ENCODE peak calls at places on chromosomes 2 and 18, in seven cellular contexts. D is aorta, V is gastrocnemius medialis, P is endothelial cell of umbilical vein, W is dorsolateral prefrontal cortex, B is A549, M is epithelial cell of prostate. L is an unnamed sample.

GRCh38 chr2:36343601-36344000 is 12.0 kb upstream of the CRIM1 start:
- DNase-seq in D (no peak), P (no peak), M (no peak), B (no peak), W (no peak), V (no peak), L (no peak)

GRCh38 chr2:216713691-216714411 is 18.5 kb upstream of the IGFBP5 start:
- DNase-seq in W (no peak), M (peak), P (no peak), D (peak), B (peak), V (no peak), L (peak)

GRCh38 chr18:32910694-32911296 is 138.0 kb upstream of the KLHL14 start:
- DNase-seq in V (no peak), M (no peak), D (no peak), W (no peak), P (no peak), B (no peak), L (no peak)

GRCh38 chr2:176118606-176119370 is 2.2 kb downstream of the HOXD10 start:
- DNase-seq in B (peak), M (no peak), V (no peak), D (no peak), W (no peak), P (peak), L (no peak)

GRCh38 chr18:61742555-61743429 is 150.0 kb downstream of the RNF152 start:
- DNase-seq in V (peak), B (no peak), D (peak), W (no peak), M (no peak), P (no peak), L (no peak)

GRCh38 chr2:232545511-232546375 is 4.6 kb downstream of the TIGD1 start:
- DNase-seq in W (no peak), M (no peak), D (peak), B (no peak), P (no peak), V (no peak), L (no peak)

GRCh38 chr2:177172034-177172880 is 40.3 kb upstream of the HNRNPA3 start:
- DNase-seq in V (no peak), P (peak), D (no peak), B (peak), M (no peak), W (no peak), L (peak)

GRCh38 chr2:309148-309969 is 21.5 kb upstream of the ALKAL2 start:
- DNase-seq in D (no peak), V (no peak), P (no peak), W (no peak), B (no peak), M (no peak), L (no peak)

GRCh38 chr18:48100712-48101165 is 170.3 kb upstream of the SMAD2 start:
- DNase-seq in B (no peak), W (no peak), P (no peak), V (no peak), M (no peak), D (no peak), L (no peak)

GRCh38 chr2:196284901-196285589 is 113.7 kb upstream of the STK17B start:
- DNase-seq in B (no peak), P (peak), M (no peak), W (no peak), V (no peak), D (no peak), L (no peak)

GRCh38 chr2:26670931-26671460 is 21.5 kb upstream of the KCNK3 start:
- DNase-seq in M (no peak), P (no peak), D (peak), B (no peak), V (no peak), W (no peak), L (no peak)

GRCh38 chr2:99448556-99448955 is 41.3 kb downstream of the REV1 start:
- DNase-seq in D (no peak), B (no peak), M (peak), V (no peak), W (no peak), P (peak), L (peak)

GRCh38 chr2:201630577-201630976 is 12.7 kb downstream of the TMEM237 start:
- DNase-seq in B (no peak), V (no peak), P (no peak), M (no peak), D (no peak), W (no peak), L (no peak)

GRCh38 chr2:226655871-226656270 is 143.7 kb downstream of the IRS1 start:
- DNase-seq in D (no peak), P (no peak), B (peak), W (no peak), M (no peak), V (no peak), L (no peak)

GRCh38 chr2:157809212-157809611 is 66.9 kb downstream of the ACVR1 start:
- DNase-seq in M (no peak), W (no peak), P (peak), B (no peak), D (no peak), V (no peak), L (no peak)

GRCh38 chr2:37454851-37455762 is 110.7 kb downstream of the QPCT start:
- DNase-seq in V (no peak), P (peak), D (no peak), B (no peak), W (no peak), M (no peak), L (no peak)

GRCh38 chr2:101520246-101520645 is 45.3 kb upstream of the RFX8 start:
- DNase-seq in M (no peak), D (no peak), P (peak), B (no peak), W (no peak), V (no peak), L (peak)

GRCh38 chr18:48135436-48135966 is 205.0 kb upstream of the SMAD2 start:
- DNase-seq in W (no peak), D (no peak), B (no peak), P (no peak), M (no peak), V (no peak), L (no peak)

GRCh38 chr2:82199493-82199852 is 1894.9 kb upstream of the LRRTM1 start:
- DNase-seq in V (no peak), B (no peak), D (no peak), M (no peak), P (no peak), W (no peak), L (no peak)

GRCh38 chr18:72811047-72811446 is 56.7 kb downstream of the NETO1 start:
- DNase-seq in B (no peak), M (no peak), V (no peak), D (no peak), W (no peak), P (no peak), L (no peak)

GRCh38 chr2:45822272-45822630 is 170.8 kb downstream of the PRKCE start:
- DNase-seq in P (no peak), B (no peak), V (peak), W (no peak), M (no peak), D (no peak), L (no peak)

GRCh38 chr2:104766683-104767082 is 87.2 kb upstream of the POU3F3 start:
- DNase-seq in W (no peak), B (no peak), V (no peak), P (no peak), M (no peak), D (no peak), L (no peak)

GRCh38 chr2:172465417-172466334 is 38.3 kb downstream of the ITGA6 start:
- DNase-seq in M (no peak), B (peak), D (peak), P (peak), V (peak), W (peak), L (peak)

GRCh38 chr2:212777020-212777491 is 238.5 kb upstream of the ERBB4 start:
- DNase-seq in D (no peak), P (peak), M (no peak), B (peak), W (no peak), V (no peak), L (peak)

GRCh38 chr2:135799738-135800137 is 37.2 kb downstream of the LCT start:
- DNase-seq in B (peak), W (no peak), V (no peak), D (no peak), P (no peak), M (no peak), L (no peak)

GRCh38 chr18:13147146-13147545 is 71.4 kb upstream of the LDLRAD4 start:
- DNase-seq in M (no peak), D (no peak), W (no peak), P (no peak), B (no peak), V (no peak), L (no peak)

GRCh38 chr2:152089238-152089637 is 9.6 kb downstream of the CACNB4 start:
- DNase-seq in P (no peak), W (no peak), B (no peak), V (no peak), M (no peak), D (no peak), L (no peak)

GRCh38 chr18:3294435-3295080 is 32.6 kb downstream of the MYL12B start:
- DNase-seq in B (no peak), D (no peak), M (no peak), V (no peak), P (no peak), W (no peak), L (no peak)

GRCh38 chr2:91477731-91478672 is 2786.5 kb downstream of the RPIA start:
- DNase-seq in W (no peak), V (no peak), D (peak), P (peak), M (no peak), B (no peak), L (peak)

GRCh38 chr2:753123-753522 is 75.9 kb upstream of the TMEM18 start:
- DNase-seq in V (no peak), D (no peak), P (no peak), M (no peak), B (no peak), W (no peak), L (no peak)

GRCh38 chr18:79123948-79124347 is 54.8 kb downstream of the ATP9B start:
- DNase-seq in P (no peak), W (no peak), M (no peak), V (no peak), B (no peak), D (no peak), L (no peak)

GRCh38 chr18:62596145-62597005 is 73.5 kb downstream of the ZCCHC2 start:
- DNase-seq in B (no peak), D (no peak), P (no peak), M (no peak), W (no peak), V (no peak), L (no peak)

GRCh38 chr2:155930312-155930711 is 402.2 kb downstream of the NR4A2 start:
- DNase-seq in P (no peak), M (no peak), W (no peak), D (no peak), V (no peak), B (no peak), L (no peak)

GRCh38 chr18:58045265-58046086 is 1.4 kb downstream of the NEDD4L start:
- DNase-seq in W (no peak), D (peak), V (no peak), P (peak), B (peak), M (no peak), L (peak)

GRCh38 chr2:26807788-26808460 is 22.1 kb downstream of the CENPA start:
- DNase-seq in M (no peak), P (no peak), B (no peak), W (no peak), V (no peak), D (no peak), L (no peak)

GRCh38 chr2:231743376-231744116 is 35.2 kb downstream of the PTMA start:
- DNase-seq in P (no peak), B (no peak), W (no peak), V (no peak), M (no peak), D (no peak), L (no peak)

GRCh38 chr2:48767330-48767729 is 11.8 kb upstream of the LHCGR start:
- DNase-seq in B (no peak), D (no peak), V (no peak), W (no peak), M (no peak), P (no peak), L (no peak)

GRCh38 chr18:70046796-70047195 is 99.1 kb upstream of the CD226 start:
- DNase-seq in D (no peak), V (no peak), B (no peak), P (no peak), W (no peak), M (no peak), L (no peak)
- H3K27ac ChIP-seq in D (no peak), V (no peak), B (peak), P (no peak), W (no peak), M (peak), L (peak)

GRCh38 chr2:11753886-11754704 is 7.7 kb downstream of the LPIN1 start:
- DNase-seq in M (peak), D (no peak), P (peak), B (peak), W (no peak), V (peak), L (peak)
- H3K27ac ChIP-seq in M (peak), D (no peak), P (peak), B (peak), W (no peak), V (peak), L (peak)

GRCh38 chr18:473687-474265 is 26.7 kb downstream of the COLEC12 start:
- DNase-seq in V (no peak), B (no peak), W (no peak), P (no peak), M (no peak), D (no peak), L (no peak)

GRCh38 chr18:474416-474815 is 26.1 kb downstream of the COLEC12 start:
- DNase-seq in W (no peak), V (no peak), P (no peak), B (no peak), M (no peak), D (no peak), L (no peak)

GRCh38 chr18:476368-476767 is 24.1 kb downstream of the COLEC12 start:
- DNase-seq in B (no peak), D (no peak), V (no peak), M (no peak), P (no peak), W (no peak), L (no peak)

GRCh38 chr18:477565-477964 is 22.9 kb downstream of the COLEC12 start:
- DNase-seq in W (no peak), M (no peak), B (peak), P (no peak), V (no peak), D (no peak), L (peak)

DNA sequence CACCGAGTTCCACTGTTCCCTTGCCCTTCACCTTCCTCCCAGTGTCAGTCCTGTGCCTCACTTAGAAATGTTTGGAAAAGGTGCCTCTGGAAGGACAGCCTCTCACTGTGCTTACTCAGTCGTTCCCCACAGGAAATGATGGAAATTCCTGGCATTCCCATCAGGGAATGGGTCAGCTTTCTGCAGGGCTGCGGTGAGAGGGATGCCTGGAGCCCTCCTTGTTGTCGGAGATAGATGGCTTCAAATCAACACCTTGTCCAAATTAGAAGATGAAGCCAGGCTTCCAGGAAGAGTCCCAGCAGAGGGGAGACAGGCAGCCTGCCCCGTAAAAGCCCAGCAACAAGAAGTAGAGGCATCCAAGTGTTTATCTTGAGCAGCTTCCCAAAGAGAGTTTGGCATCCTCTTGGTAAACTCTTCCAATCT is 25.3 kb downstream of the COLEC12 start:
- DNase-seq in D (no peak), W (no peak), M (no peak), V (no peak), B (no peak), P (peak), L (peak)
- H3K27ac ChIP-seq in D (no peak), W (no peak), M (no peak), V (no peak), B (peak), P (peak), L (no peak)

GRCh38 chr2:64453710-64454315 is at the start of gene LGALSL:
- DNase-seq in W (peak), V (peak), M (no peak), D (peak), B (peak), P (peak), L (peak)

GRCh38 chr2:64448069-64448468 is 5.9 kb upstream of the LGALSL start:
- DNase-seq in D (no peak), P (no peak), W (no peak), B (no peak), V (no peak), M (no peak), L (no peak)

GRCh38 chr2:64447317-64448060 is 6.5 kb upstream of the LGALSL start:
- DNase-seq in W (no peak), P (no peak), M (no peak), D (no peak), B (no peak), V (no peak), L (no peak)

GRCh38 chr2:64454316-64455030 is 511 bp downstream of the LGALSL start:
- DNase-seq in B (peak), P (peak), W (peak), M (no peak), V (peak), D (peak), L (peak)

DNA sequence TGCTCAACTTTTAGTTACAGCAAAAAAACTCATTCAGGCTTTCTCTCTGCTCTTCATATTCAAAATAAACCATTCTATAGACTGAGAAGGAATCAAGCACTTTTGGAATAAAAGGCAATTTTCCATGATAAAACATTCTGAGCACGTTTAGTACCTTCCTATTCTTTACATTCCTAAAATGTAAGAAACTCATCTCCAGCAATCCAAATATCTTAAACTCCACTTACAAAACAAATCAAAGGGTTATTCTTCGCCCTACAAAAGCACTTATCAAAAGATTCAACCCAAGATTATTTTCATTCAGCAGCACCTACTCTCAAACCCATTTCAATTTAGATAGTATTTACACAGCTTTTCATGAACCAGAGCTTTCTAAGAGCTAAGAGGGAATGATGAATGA is 2.9 kb upstream of the LGALSL start:
- DNase-seq in W (no peak), P (no peak), V (no peak), B (no peak), D (no peak), M (no peak), L (no peak)
- H3K27ac ChIP-seq in W (no peak), P (no peak), V (no peak), B (no peak), D (no peak), M (no peak), L (no peak)

DNA sequence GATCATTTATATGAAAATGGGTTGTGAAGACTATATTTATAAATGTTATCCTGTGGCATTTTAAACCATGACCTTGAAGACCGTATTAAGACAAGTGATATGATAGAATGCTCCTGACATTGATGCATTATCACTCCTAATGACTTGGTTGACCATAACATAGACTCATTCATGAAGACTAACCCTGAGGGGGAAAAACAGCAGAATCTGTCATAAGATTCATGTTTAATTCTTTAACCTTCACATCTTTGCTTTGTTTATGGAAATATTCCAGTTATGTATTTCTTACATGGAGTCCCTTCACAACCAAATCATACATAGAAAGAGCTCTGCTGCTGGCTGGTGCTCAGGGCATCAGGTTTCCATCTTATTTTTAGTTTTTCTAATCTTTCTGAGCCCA is 78.4 kb downstream of the CTNNA2 start:
- DNase-seq in M (no peak), D (no peak), B (no peak), V (no peak), P (no peak), W (no peak), L (no peak)
- H3K27ac ChIP-seq in M (no peak), D (no peak), B (no peak), V (no peak), P (no peak), W (no peak), L (no peak)

DNA sequence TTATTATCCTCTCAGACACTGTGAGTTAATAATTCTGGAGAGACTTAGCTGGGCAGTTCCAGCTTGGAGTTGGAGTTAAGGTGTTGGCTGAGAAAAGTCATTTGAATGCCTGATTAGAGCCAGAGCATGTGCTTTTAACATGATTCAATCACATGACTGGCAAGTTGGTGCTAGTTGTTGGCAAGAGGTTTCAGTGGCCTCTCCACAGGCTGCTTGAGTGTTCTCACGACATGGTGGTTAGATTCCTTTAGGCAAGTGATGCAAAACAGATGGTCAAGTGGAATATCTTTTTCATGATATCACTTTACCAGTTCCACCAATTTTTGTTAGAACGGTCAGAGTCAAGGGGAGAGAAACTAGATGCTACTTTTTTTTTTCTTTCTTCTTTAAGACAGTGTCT is 262.7 kb upstream of the FN1 start:
- DNase-seq in B (no peak), P (no peak), V (no peak), D (no peak), W (no peak), M (peak), L (peak)
- H3K27ac ChIP-seq in B (peak), P (no peak), V (no peak), D (no peak), W (no peak), M (peak), L (peak)

GRCh38 chr2:54279385-54279784 is 23.4 kb upstream of the TSPYL6 start:
- DNase-seq in P (no peak), B (peak), D (no peak), W (no peak), V (no peak), M (no peak), L (peak)

GRCh38 chr2:54271843-54272600 is 16.0 kb upstream of the TSPYL6 start:
- DNase-seq in M (no peak), B (no peak), D (no peak), W (no peak), V (no peak), P (no peak), L (no peak)

GRCh38 chr2:54271236-54271635 is 15.2 kb upstream of the TSPYL6 start:
- DNase-seq in B (no peak), D (no peak), V (no peak), M (no peak), W (no peak), P (no peak), L (no peak)

GRCh38 chr2:54274781-54275242 is 18.8 kb upstream of the TSPYL6 start:
- DNase-seq in D (no peak), P (no peak), W (no peak), V (no peak), M (no peak), B (peak), L (no peak)

DNA sequence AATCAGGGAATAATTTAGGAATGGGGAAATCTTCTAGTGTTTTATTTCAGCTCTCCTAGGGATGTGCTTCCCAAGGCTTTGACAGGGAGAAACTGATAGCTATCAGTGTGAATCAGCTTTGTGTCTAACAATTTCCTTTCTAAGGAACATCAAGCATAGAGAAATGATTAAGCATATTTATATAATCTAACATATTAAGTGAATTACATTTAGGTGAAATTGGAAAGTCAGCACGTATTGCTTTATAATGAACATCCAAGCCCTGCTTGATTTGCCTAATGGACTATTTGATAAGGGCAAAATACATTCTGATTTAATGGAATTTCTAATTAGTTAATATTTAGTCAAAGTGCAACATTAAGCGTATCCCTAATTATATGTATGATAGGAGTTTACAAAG is 19.5 kb upstream of the TSPYL6 start:
- DNase-seq in M (no peak), P (no peak), B (no peak), D (no peak), W (no peak), V (no peak), L (no peak)
- H3K27ac ChIP-seq in M (peak), P (no peak), B (peak), D (no peak), W (peak), V (peak), L (no peak)

L was measured in RWPE1.